ENCODE peak calls at places on chromosomes 2 and 18, in five cellular contexts. K, Q, M, N and I are unnamed samples.

GRCh38 chr18:64379662-64380061 is 230.8 kb upstream of the LINC00305 start:
- DNase-seq in K (no peak), Q (no peak), M (no peak), N (no peak), I (no peak)

GRCh38 chr2:232698552-232699091 is 1.5 kb downstream of the GIGYF2 start:
- DNase-seq in K (no peak), Q (peak; percentile 3), M (no peak), N (no peak), I (no peak)

GRCh38 chr2:3460161-3460560 is 59.2 kb downstream of the ADI1 start:
- DNase-seq in K (no peak), Q (no peak), M (no peak), N (no peak), I (no peak)

GRCh38 chr2:65153515-65153914 is 23.6 kb upstream of the RAB1A start:
- DNase-seq in K (no peak), Q (no peak), M (no peak), N (no peak), I (no peak)

GRCh38 chr2:84938194-84938879 is 32.6 kb upstream of the KCMF1 start:
- DNase-seq in K (no peak), Q (no peak), M (no peak), N (no peak), I (no peak)

GRCh38 chr2:6877402-6878305 is at the start of gene RSAD2:
- DNase-seq in K (peak; percentile 33), Q (no peak), M (peak; percentile 50), N (peak; percentile 22), I (no peak)

GRCh38 chr2:108588070-108588668 is 53.9 kb downstream of the LIMS1 start:
- DNase-seq in K (no peak), Q (no peak), M (no peak), N (no peak), I (no peak)

GRCh38 chr2:196927318-196928225 is 1.1 kb upstream of the PGAP1 start:
- DNase-seq in K (peak; percentile 21), Q (no peak), M (no peak), N (no peak), I (no peak)

GRCh38 chr2:12244070-12244469 is 472.7 kb upstream of the TRIB2 start:
- DNase-seq in K (no peak), Q (no peak), M (no peak), N (no peak), I (no peak)

GRCh38 chr2:166373951-166374350 is 1.8 kb downstream of the SCN9A start:
- DNase-seq in K (no peak), Q (no peak), M (no peak), N (peak; percentile 9), I (no peak)

GRCh38 chr18:23108496-23108895 is 26.8 kb upstream of the CABLES1 start:
- DNase-seq in K (no peak), Q (no peak), M (no peak), N (no peak), I (no peak)

GRCh38 chr2:235230809-235231601 is 262.8 kb upstream of the AGAP1 start:
- DNase-seq in K (no peak), Q (no peak), M (no peak), N (no peak), I (no peak)

GRCh38 chr2:2057125-2057721 is 273.9 kb downstream of the MYT1L start:
- DNase-seq in K (peak; percentile 50), Q (no peak), M (peak; percentile 91), N (peak; percentile 16), I (peak; percentile 31)

GRCh38 chr2:43832457-43832856 is 6.2 kb downstream of the ABCG5 start:
- DNase-seq in K (no peak), Q (no peak), M (no peak), N (no peak), I (no peak)

GRCh38 chr18:500230-500555 is 308 bp downstream of the COLEC12 start:
- DNase-seq in K (no peak), Q (no peak), M (no peak), N (no peak), I (no peak)

GRCh38 chr18:58005036-58005435 is 39.0 kb upstream of the NEDD4L start:
- DNase-seq in K (no peak), Q (no peak), M (no peak), N (no peak), I (no peak)

DNA sequence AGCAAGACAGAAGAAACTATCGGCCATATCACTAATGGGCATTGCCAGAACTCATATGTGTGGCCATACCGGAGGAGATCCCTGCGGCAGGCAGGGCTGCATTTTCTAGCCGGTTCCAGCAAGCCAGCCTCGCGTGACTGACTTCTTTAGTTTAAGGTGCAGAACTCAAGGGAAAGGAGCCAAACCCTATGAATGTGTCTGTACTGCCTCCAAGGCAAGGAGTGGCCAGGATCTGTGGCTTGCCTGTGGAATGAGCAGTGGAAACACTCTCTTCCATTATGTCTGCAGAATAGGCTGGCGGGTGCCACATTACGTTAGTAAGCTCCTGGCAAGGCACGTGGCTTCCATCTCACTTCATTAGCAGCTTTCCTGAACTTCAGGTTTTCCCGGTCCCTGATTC is 137.6 kb downstream of the ATL2 start:
- DNase-seq in K (peak; percentile 43), Q (no peak), M (no peak), N (no peak), I (no peak)
- H3K27ac ChIP-seq in K (no peak overlapping the region), Q (no peak overlapping the region), M (no peak overlapping the region), N (no peak overlapping the region), I (no peak overlapping the region)

DNA sequence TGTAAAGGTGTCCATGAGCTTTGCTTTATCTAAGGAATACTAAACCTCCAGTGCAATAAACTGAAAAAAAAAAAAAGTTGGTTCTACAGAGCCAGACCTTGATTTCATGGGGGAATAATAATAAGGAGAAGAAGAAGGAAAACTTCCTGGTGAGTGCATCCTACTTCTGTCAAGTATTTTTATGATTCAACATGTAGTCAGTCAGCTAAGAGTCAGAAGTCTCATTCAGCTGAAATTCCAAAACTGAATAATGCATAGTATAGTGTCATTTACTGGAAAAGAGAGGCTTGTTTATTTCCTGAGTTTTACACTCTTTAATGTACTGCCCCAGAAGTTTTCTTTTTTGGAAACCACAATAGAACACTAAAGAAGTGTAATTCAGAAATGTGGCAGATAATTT is 77.8 kb upstream of the TACR1 start:
- DNase-seq in K (no peak), Q (no peak), M (no peak), N (no peak), I (no peak)
- H3K27ac ChIP-seq in K (no peak overlapping the region), Q (no peak overlapping the region), M (no peak overlapping the region), N (no peak overlapping the region), I (no peak overlapping the region)

GRCh38 chr2:177188482-177189469 is 23.8 kb upstream of the HNRNPA3 start:
- DNase-seq in K (no peak), Q (no peak), M (no peak), N (no peak), I (no peak)

GRCh38 chr2:177192788-177193187 is 19.8 kb upstream of the HNRNPA3 start:
- DNase-seq in K (no peak), Q (no peak), M (no peak), N (no peak), I (no peak)

GRCh38 chr2:177190941-177191340 is 21.7 kb upstream of the HNRNPA3 start:
- DNase-seq in K (no peak), Q (no peak), M (no peak), N (no peak), I (no peak)

GRCh38 chr2:177195194-177195593 is 17.4 kb upstream of the HNRNPA3 start:
- DNase-seq in K (no peak), Q (no peak), M (no peak), N (no peak), I (no peak)

GRCh38 chr2:177193240-177193639 is 19.4 kb upstream of the HNRNPA3 start:
- DNase-seq in K (no peak), Q (no peak), M (no peak), N (no peak), I (no peak)
- H3K27ac ChIP-seq in K (no peak overlapping the region), Q (no peak overlapping the region), M (no peak overlapping the region), N (no peak overlapping the region), I (no peak overlapping the region)

GRCh38 chr2:8536686-8537571 is 144.9 kb upstream of the ID2 start:
- DNase-seq in K (no peak), Q (no peak), M (no peak), N (no peak), I (no peak)
- H3K27ac ChIP-seq in K (no peak overlapping the region), Q (no peak overlapping the region), M (no peak overlapping the region), N (no peak overlapping the region), I (no peak overlapping the region)

DNA sequence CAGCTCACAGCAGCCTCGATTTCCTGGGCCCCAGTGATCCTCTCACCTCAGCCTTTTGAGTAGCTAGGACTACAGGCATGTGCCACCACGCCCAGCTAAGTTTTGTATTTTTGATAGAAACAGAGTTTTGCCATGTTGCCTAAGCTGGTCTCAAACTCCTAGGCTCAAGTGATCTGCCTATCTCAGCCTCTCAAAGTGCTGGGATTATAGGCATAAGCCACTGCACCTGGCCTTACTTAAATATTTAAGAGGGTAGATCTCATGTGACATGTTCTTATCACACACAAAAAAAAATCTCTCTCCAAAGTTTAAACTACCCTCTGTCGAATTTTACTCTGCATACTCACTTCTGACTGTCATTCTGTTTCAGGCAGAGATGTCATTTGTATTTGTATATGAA is 75.4 kb upstream of the CHRNA1 start:
- DNase-seq in K (no peak), Q (no peak), M (no peak), N (no peak), I (no peak)
- H3K27ac ChIP-seq in K (no peak overlapping the region), Q (no peak overlapping the region), M (no peak overlapping the region), N (no peak overlapping the region), I (no peak overlapping the region)

GRCh38 chr2:62578837-62579640 is 73.0 kb upstream of the TMEM17 start:
- DNase-seq in K (no peak), Q (no peak), M (no peak), N (peak; percentile 15), I (no peak)

GRCh38 chr2:62573137-62573731 is 67.2 kb upstream of the TMEM17 start:
- DNase-seq in K (no peak), Q (no peak), M (no peak), N (no peak), I (no peak)

GRCh38 chr2:62576276-62576939 is 70.4 kb upstream of the TMEM17 start:
- DNase-seq in K (no peak), Q (no peak), M (no peak), N (no peak), I (no peak)

GRCh38 chr2:62577994-62578836 is 72.2 kb upstream of the TMEM17 start:
- DNase-seq in K (no peak), Q (no peak), M (no peak), N (no peak), I (no peak)
- H3K27ac ChIP-seq in K (peak overlapping the region; percentile 50), Q (no peak overlapping the region), M (no peak overlapping the region), N (peak overlapping the region; percentile 23), I (no peak overlapping the region)